ENCODE peak calls at places on chromosome 21, in seven cellular contexts. V is GM23338, U is breast epithelium, Y is HCT116, I is transverse colon, L is prostate gland, H is endothelial cell of umbilical vein. W is an unnamed sample.

GRCh38 chr21:29586696-29587095 is 288.0 kb downstream of the BACH1 start:
- DNase-seq in V (no peak), U (no peak), Y (no peak), I (no peak), L (no peak), H (no peak), W (peak; percentile 50)

GRCh38 chr21:34276711-34277425 is 86.9 kb upstream of the KCNE2 start:
- DNase-seq in V (no peak), U (no peak), Y (no peak), I (no peak), L (no peak), H (no peak), W (no peak)

GRCh38 chr21:34272321-34272720 is 91.5 kb upstream of the KCNE2 start:
- DNase-seq in V (no peak), U (no peak), Y (no peak), I (no peak), L (no peak), H (no peak), W (no peak)

GRCh38 chr21:41770901-41771624 is 4.2 kb upstream of the RIPK4 start:
- DNase-seq in V (no peak), U (peak; percentile 27), Y (no peak), I (no peak), L (no peak), H (no peak), W (no peak)

GRCh38 chr21:42423197-42423675 is 19.5 kb downstream of the UBASH3A start:
- DNase-seq in V (no peak), U (no peak), Y (no peak), I (peak; percentile 30), L (no peak), H (no peak), W (no peak)

GRCh38 chr21:27425574-27425973 is 458.7 kb upstream of the ADAMTS5 start:
- DNase-seq in V (no peak), U (no peak), Y (no peak), I (no peak), L (no peak), H (no peak), W (no peak)

GRCh38 chr21:45105906-45106485 is 31.6 kb downstream of the ADARB1 start:
- DNase-seq in V (no peak), U (no peak), Y (no peak), I (no peak), L (no peak), H (no peak), W (peak; percentile 40)

GRCh38 chr21:29258626-29259335 is 39.9 kb upstream of the BACH1 start:
- DNase-seq in V (no peak), U (no peak), Y (no peak), I (no peak), L (peak; percentile 54), H (peak; percentile 61), W (no peak)

GRCh38 chr21:38120984-38121855 is 135.6 kb upstream of the KCNJ15 start:
- DNase-seq in V (no peak), U (no peak), Y (no peak), I (no peak), L (no peak), H (no peak), W (no peak)

GRCh38 chr21:45709696-45710268 is 66.3 kb downstream of the PCBP3 start:
- DNase-seq in V (no peak), U (no peak), Y (no peak), I (no peak), L (no peak), H (no peak), W (no peak)

GRCh38 chr21:25176637-25177412 is 430.5 kb downstream of the MRPL39 start:
- DNase-seq in V (no peak), U (no peak), Y (no peak), I (no peak), L (no peak), H (no peak), W (no peak)

GRCh38 chr21:15729674-15730483 is at the start of gene USP25:
- DNase-seq in V (peak; percentile 86), U (peak; percentile 88), Y (peak; percentile 43), I (peak; percentile 95), L (peak; percentile 90), H (peak; percentile 75), W (no peak)
- TF ChIP-seq POLR2AphosphoS5 in V (peak; percentile 76), U (peak; percentile 38), Y (peak; percentile 72), I (peak; percentile 95), L (peak; percentile 47), H (peak; percentile 86), W (peak; percentile 71)

GRCh38 chr21:43733529-43734071 is 14.7 kb downstream of the PDXK start:
- DNase-seq in V (no peak), U (no peak), Y (no peak), I (peak; percentile 51), L (no peak), H (no peak), W (no peak)

GRCh38 chr21:43734131-43734634 is 15.3 kb downstream of the PDXK start:
- DNase-seq in V (no peak), U (no peak), Y (no peak), I (peak; percentile 84), L (peak; percentile 62), H (no peak), W (no peak)

GRCh38 chr21:43731476-43731875 is 12.5 kb downstream of the PDXK start:
- DNase-seq in V (no peak), U (no peak), Y (no peak), I (no peak), L (no peak), H (no peak), W (no peak)

GRCh38 chr21:43733060-43733459 is 14.1 kb downstream of the PDXK start:
- DNase-seq in V (no peak), U (no peak), Y (no peak), I (no peak), L (no peak), H (no peak), W (no peak)

GRCh38 chr21:43731891-43732711 is 13.2 kb downstream of the PDXK start:
- DNase-seq in V (no peak), U (no peak), Y (no peak), I (no peak), L (no peak), H (no peak), W (peak; percentile 37)
- H3K4me3 ChIP-seq in V (no peak overlapping the region), U (peak overlapping the region; percentile 19), Y (no peak overlapping the region), I (no peak overlapping the region), L (no peak overlapping the region), H (no peak overlapping the region), W (peak overlapping the region; percentile 26)

GRCh38 chr21:39312112-39313041 is 1.1 kb downstream of the BRWD1 start:
- DNase-seq in V (peak; percentile 89), U (peak; percentile 91), Y (peak; percentile 77), I (peak; percentile 95), L (peak; percentile 95), H (peak; percentile 97), W (peak; percentile 80)
- TF ChIP-seq POLR2AphosphoS5 in V (no peak), U (no peak), Y (no peak), I (no peak), L (peak; percentile 82), H (no peak), W (no peak)

GRCh38 chr21:31011412-31011811 is 26.9 kb downstream of the KRTAP19-8 start:
- DNase-seq in V (no peak), U (no peak), Y (no peak), I (peak; percentile 8), L (no peak), H (no peak), W (no peak)

GRCh38 chr21:31018232-31018631 is 20.0 kb downstream of the KRTAP19-8 start:
- DNase-seq in V (no peak), U (no peak), Y (no peak), I (no peak), L (no peak), H (no peak), W (no peak)

GRCh38 chr21:31008355-31008754 is 29.9 kb downstream of the KRTAP19-8 start:
- DNase-seq in V (no peak), U (no peak), Y (no peak), I (no peak), L (no peak), H (no peak), W (no peak)

GRCh38 chr21:31012133-31013089 is 25.9 kb downstream of the KRTAP19-8 start:
- DNase-seq in V (no peak), U (no peak), Y (no peak), I (no peak), L (no peak), H (no peak), W (no peak)
- H3K4me3 ChIP-seq in V (no peak overlapping the region), U (no peak overlapping the region), Y (no peak overlapping the region), I (no peak overlapping the region), L (no peak overlapping the region), H (no peak overlapping the region), W (no peak overlapping the region)